ENCODE peak calls at places on chromosomes 7 and 10, in four cellular contexts. One of them, this sample, is unnamed.
A peak's percentile ranks its signal among the peaks of the same experiment; 100 is the strongest.

GRCh38 chr10:102398172-102399020 is 2.9 kb downstream of the NFKB2 start:
- DNase-seq in sciatic nerve: no peak
- DNase-seq in stimulated activated CD8-positive, alpha-beta memory T cell treated with anti-CD3 and anti-CD28 coated beads, Interleukin-7, amount 100 ng/mL, for 24 hours: no peak
- DNase-seq in left lung: no peak
- DNase-seq in this sample: no peak

GRCh38 chr7:127935847-127936376 is 95.3 kb downstream of the LRRC4 start:
- DNase-seq in sciatic nerve: no peak
- DNase-seq in stimulated activated CD8-positive, alpha-beta memory T cell treated with anti-CD3 and anti-CD28 coated beads, Interleukin-7, amount 100 ng/mL, for 24 hours: no peak
- DNase-seq in left lung: no peak
- DNase-seq in this sample: no peak

GRCh38 chr7:115638853-115639252 is 391.7 kb downstream of the TFEC start:
- DNase-seq in sciatic nerve: no peak
- DNase-seq in stimulated activated CD8-positive, alpha-beta memory T cell treated with anti-CD3 and anti-CD28 coated beads, Interleukin-7, amount 100 ng/mL, for 24 hours: no peak
- DNase-seq in left lung: no peak
- DNase-seq in this sample: no peak

GRCh38 chr10:44203535-44203934 is 181.4 kb downstream of the CXCL12 start:
- DNase-seq in sciatic nerve: no peak
- DNase-seq in stimulated activated CD8-positive, alpha-beta memory T cell treated with anti-CD3 and anti-CD28 coated beads, Interleukin-7, amount 100 ng/mL, for 24 hours: no peak
- DNase-seq in left lung: no peak
- DNase-seq in this sample: no peak

GRCh38 chr10:48579251-48579960 is 25.5 kb downstream of the ARHGAP22 start:
- DNase-seq in sciatic nerve: no peak
- DNase-seq in stimulated activated CD8-positive, alpha-beta memory T cell treated with anti-CD3 and anti-CD28 coated beads, Interleukin-7, amount 100 ng/mL, for 24 hours: no peak
- DNase-seq in left lung: no peak
- DNase-seq in this sample: peak; percentile 29

GRCh38 chr10:31769564-31769963 is 159.1 kb downstream of the ARHGAP12 start:
- DNase-seq in sciatic nerve: no peak
- DNase-seq in stimulated activated CD8-positive, alpha-beta memory T cell treated with anti-CD3 and anti-CD28 coated beads, Interleukin-7, amount 100 ng/mL, for 24 hours: no peak
- DNase-seq in left lung: no peak
- DNase-seq in this sample: no peak

GRCh38 chr10:77448226-77448625 is 189.4 kb downstream of the KCNMA1 start:
- DNase-seq in sciatic nerve: no peak
- DNase-seq in stimulated activated CD8-positive, alpha-beta memory T cell treated with anti-CD3 and anti-CD28 coated beads, Interleukin-7, amount 100 ng/mL, for 24 hours: no peak
- DNase-seq in left lung: no peak
- DNase-seq in this sample: no peak

GRCh38 chr7:116530107-116530820 is 5.4 kb downstream of the CAV1 start:
- DNase-seq in sciatic nerve: no peak
- DNase-seq in stimulated activated CD8-positive, alpha-beta memory T cell treated with anti-CD3 and anti-CD28 coated beads, Interleukin-7, amount 100 ng/mL, for 24 hours: no peak
- DNase-seq in left lung: no peak
- DNase-seq in this sample: no peak

GRCh38 chr10:63457576-63457975 is 8.2 kb downstream of the JMJD1C start:
- DNase-seq in sciatic nerve: no peak
- DNase-seq in stimulated activated CD8-positive, alpha-beta memory T cell treated with anti-CD3 and anti-CD28 coated beads, Interleukin-7, amount 100 ng/mL, for 24 hours: no peak
- DNase-seq in left lung: no peak
- DNase-seq in this sample: no peak

GRCh38 chr7:96657347-96658010 is 52.2 kb downstream of the SEM1 start:
- DNase-seq in sciatic nerve: no peak
- DNase-seq in stimulated activated CD8-positive, alpha-beta memory T cell treated with anti-CD3 and anti-CD28 coated beads, Interleukin-7, amount 100 ng/mL, for 24 hours: no peak
- DNase-seq in left lung: no peak
- DNase-seq in this sample: no peak

GRCh38 chr10:85445702-85446101 is 920.9 kb downstream of the GRID1 start:
- DNase-seq in sciatic nerve: no peak
- DNase-seq in stimulated activated CD8-positive, alpha-beta memory T cell treated with anti-CD3 and anti-CD28 coated beads, Interleukin-7, amount 100 ng/mL, for 24 hours: no peak
- DNase-seq in left lung: no peak
- DNase-seq in this sample: no peak

This sample was measured in coronary artery.